ENCODE peak calls at places on chromosomes 11 and 22, in four cellular contexts. R, Z, T and Y are unnamed samples.

GRCh38 chr11:23976776-23977380 is 520.0 kb upstream of the LUZP2 start:
- DNase-seq in R (no peak), Z (no peak), T (peak), Y (no peak)

GRCh38 chr11:62931501-62932278 is 10.5 kb upstream of the CHRM1 start:
- DNase-seq in R (peak), Z (no peak), T (no peak), Y (no peak)

GRCh38 chr22:31637938-31638618 is 23.9 kb downstream of the PISD start:
- DNase-seq in R (no peak), Z (no peak), T (no peak), Y (peak)

GRCh38 chr22:40525250-40525884 is 111.2 kb downstream of the MRTFA start:
- DNase-seq in R (peak), Z (no peak), T (peak), Y (peak)

GRCh38 chr11:71171576-71171975 is 80.8 kb downstream of the SHANK2 start:
- DNase-seq in R (no peak), Z (no peak), T (no peak), Y (no peak)

GRCh38 chr22:41239443-41240128 is 1.1 kb downstream of the CHADL start:
- DNase-seq in R (no peak), Z (no peak), T (no peak), Y (no peak)

GRCh38 chr22:48331266-48331665 is 1496.4 kb downstream of the BRD1 start:
- DNase-seq in R (no peak), Z (no peak), T (no peak), Y (no peak)

GRCh38 chr11:106503901-106504300 is 426.4 kb downstream of the AASDHPPT start:
- DNase-seq in R (no peak), Z (no peak), T (no peak), Y (peak)

GRCh38 chr11:123246749-123247497 is 51.9 kb upstream of the CLMP start:
- DNase-seq in R (peak), Z (peak), T (peak), Y (peak)

GRCh38 chr11:8913961-8914660 is 3.1 kb downstream of the AKIP1 start:
- DNase-seq in R (peak), Z (peak), T (peak), Y (no peak)

GRCh38 chr22:32558681-32559355 is 84.2 kb downstream of the FBXO7 start:
- DNase-seq in R (no peak), Z (no peak), T (peak), Y (no peak)

GRCh38 chr11:63978551-63979235 is 4.3 kb downstream of the COX8A start:
- DNase-seq in R (peak), Z (no peak), T (no peak), Y (no peak)
- H3K23ac ChIP-seq in R (no peak), Z (no peak), T (no peak), Y (no peak)

DNA sequence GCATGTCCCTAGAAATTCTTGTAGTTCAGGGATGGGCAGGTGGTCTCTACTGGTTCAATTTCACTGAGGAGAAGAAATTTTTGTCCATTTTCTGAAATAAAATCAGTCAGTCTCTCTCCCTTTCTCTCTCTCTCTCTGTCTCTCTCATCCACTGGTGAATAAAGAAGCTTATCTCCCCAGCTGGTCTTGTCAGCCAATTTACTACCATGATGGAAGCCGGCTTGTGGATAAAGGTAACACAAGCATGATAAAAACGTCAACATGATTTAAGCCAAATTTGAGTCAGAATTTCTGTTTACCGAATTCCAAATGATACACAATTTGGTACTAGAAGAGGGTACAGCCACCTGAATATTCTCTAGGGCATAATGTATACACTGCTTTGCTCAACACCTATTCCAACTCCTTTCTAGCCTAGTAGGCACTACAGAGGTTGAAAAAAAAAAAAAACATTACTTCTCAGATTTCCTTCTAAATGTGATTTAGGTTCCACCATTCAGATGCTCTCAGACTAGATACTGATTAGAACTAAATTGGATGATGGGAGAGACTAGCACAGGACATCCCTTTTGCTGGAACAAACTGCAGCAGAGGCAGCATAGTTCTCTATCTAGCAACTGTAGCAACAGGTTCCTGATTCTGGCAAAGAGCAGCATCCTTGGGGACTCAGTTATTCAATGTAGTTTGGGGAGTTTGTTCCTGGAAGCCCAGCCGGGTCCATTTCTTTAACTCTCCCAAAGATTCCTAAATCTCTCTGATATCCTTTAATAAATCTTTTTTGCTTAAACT is 18.8 kb downstream of the PAK1 start:
- DNase-seq in R (no peak), Z (no peak), T (no peak), Y (no peak)
- H2BK5ac ChIP-seq in R (no peak), Z (no peak), T (no peak), Y (no peak)

GRCh38 chr11:73312806-73313403 is 4.8 kb downstream of the ARHGEF17 start:
- DNase-seq in R (no peak), Z (no peak), T (peak), Y (no peak)

GRCh38 chr11:73315288-73316020 is 7.4 kb downstream of the ARHGEF17 start:
- DNase-seq in R (no peak), Z (no peak), T (no peak), Y (no peak)

GRCh38 chr11:73314121-73314948 is 6.3 kb downstream of the ARHGEF17 start:
- DNase-seq in R (no peak), Z (no peak), T (peak), Y (peak)

GRCh38 chr11:73312036-73312435 is 4.0 kb downstream of the ARHGEF17 start:
- DNase-seq in R (no peak), Z (no peak), T (no peak), Y (peak)

GRCh38 chr11:73313652-73314051 is 5.6 kb downstream of the ARHGEF17 start:
- DNase-seq in R (no peak), Z (no peak), T (no peak), Y (no peak)
- H3K23ac ChIP-seq in R (no peak), Z (peak), T (peak), Y (no peak)

GRCh38 chr11:45090607-45091006 is 55.8 kb upstream of the PRDM11 start:
- DNase-seq in R (no peak), Z (no peak), T (no peak), Y (peak)

GRCh38 chr11:45091563-45092392 is 54.7 kb upstream of the PRDM11 start:
- DNase-seq in R (peak), Z (no peak), T (no peak), Y (peak)

GRCh38 chr11:45089251-45089650 is 57.2 kb upstream of the PRDM11 start:
- DNase-seq in R (no peak), Z (no peak), T (peak), Y (peak)

GRCh38 chr11:45087761-45088160 is 58.7 kb upstream of the PRDM11 start:
- DNase-seq in R (no peak), Z (no peak), T (no peak), Y (peak)

DNA sequence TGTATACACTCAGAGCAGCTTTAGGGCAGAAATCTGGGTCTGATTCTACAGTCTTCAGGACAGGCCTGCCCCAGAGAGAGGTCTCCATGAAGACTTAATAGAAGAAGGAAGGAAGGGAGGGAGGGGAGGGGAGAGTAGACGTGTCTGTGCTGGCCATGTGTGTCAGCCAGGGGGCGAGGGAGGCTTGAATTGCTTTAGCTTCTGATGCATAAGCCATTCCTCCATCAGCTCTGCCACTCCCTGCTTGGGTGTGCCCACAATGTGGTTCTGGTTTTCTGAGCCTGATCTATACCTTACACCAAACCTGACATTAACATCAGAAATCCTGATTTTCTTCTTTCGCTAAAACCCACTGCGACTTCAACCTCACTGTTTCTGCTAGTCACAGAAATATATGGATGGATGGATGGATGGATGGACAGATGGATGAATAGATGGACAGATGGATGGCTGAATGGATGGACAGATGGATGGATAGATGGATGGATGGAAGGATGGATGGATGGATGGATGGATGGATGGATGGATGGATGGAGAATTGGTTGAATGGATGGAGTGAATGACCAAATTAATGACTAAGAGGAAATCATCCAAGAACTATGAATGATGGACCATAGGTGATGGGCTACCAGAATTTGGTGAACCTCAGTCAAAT is 56.5 kb upstream of the PRDM11 start:
- DNase-seq in R (peak), Z (no peak), T (peak), Y (no peak)
- H2BK5ac ChIP-seq in R (no peak), Z (no peak), T (peak), Y (no peak)

GRCh38 chr11:4019891-4020290 is 74.7 kb upstream of the RRM1 start:
- DNase-seq in R (no peak), Z (no peak), T (peak), Y (peak)
- H3K23ac ChIP-seq in R (no peak), Z (no peak), T (no peak), Y (no peak)

DNA sequence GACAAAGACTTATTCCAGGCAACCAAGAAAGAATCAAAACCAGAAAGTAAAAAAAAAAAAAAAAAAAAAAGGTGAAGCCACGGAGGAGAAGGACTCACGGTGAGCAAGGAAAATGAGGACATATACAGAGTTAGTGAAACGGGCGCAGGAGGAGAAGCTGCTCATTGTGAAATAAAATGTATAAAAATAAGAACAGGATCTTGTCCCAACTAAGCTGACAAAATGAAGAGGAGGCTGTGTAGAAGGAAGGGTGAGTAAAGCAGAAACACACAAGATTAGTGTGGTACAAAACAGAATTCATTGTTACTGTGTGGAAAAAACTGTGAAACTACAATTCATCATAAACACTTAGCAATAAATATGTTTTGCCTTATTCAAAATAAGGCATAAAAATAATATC is 7.6 kb downstream of the IL17REL start:
- DNase-seq in R (no peak), Z (no peak), T (no peak), Y (no peak)
- H2BK5ac ChIP-seq in R (no peak), Z (no peak), T (no peak), Y (no peak)

DNA sequence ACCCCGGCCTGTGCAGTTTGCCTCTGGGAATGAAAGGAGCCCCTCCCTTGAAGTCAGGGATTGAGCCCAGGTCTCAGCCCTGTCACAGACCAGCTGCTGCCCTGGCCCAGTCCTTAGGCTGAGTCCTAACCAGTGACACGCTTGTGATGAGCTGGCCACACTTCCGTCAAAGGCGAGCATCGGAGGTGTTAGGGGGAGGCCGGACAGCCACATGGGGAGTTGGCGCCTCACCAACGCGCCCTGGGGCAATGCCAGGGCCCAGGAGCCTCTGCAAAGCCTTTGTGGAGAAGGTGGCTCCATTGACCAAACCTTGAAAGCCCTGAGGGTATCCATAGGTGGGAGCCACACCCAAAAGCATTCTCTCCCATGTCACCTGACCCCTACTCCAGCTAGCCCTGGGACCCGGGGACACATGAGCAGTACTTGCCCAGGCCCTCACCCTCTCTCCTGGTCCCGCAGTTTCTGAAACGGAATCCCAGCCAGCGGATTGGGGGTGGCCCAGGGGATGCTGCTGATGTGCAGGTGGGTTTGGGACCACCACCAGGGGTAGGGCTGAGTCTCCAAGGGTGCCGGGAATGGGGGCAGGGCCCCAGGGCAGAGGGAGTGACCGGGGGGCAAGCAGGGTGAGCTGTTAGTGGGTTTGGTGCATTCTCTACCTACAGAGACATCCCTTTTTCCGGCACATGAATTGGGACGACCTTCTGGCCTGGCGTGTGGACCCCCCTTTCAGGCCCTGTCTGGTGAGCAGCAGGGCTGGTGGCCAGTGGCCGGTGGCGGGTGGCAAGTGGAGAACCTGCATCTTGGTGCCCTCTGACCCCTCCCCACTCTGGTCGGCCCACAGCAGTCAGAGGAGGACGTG is 3.7 kb downstream of the PTPRCAP start:
- DNase-seq in R (no peak), Z (no peak), T (no peak), Y (no peak)
- H3K23ac ChIP-seq in R (no peak), Z (no peak), T (no peak), Y (no peak)

DNA sequence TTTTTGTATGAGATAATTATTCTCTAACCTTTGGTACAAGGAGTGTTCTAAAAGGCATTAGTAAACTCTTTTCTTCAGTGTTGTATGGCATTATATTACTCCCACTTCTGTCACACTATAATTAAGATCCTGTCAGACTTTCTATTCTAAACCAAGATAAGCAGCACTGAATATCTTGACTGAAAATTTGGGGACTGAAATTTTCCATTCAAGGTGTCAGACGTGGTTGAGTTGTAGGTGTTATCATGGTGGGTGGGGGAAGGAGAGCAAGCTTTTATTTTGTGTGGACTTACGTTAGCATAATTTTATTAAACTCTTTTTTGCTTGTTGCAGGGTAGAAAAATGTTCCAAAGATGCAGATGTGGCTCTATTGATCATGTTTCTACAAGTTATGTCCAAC is 22.9 kb downstream of the MUC15 start:
- DNase-seq in R (no peak), Z (no peak), T (no peak), Y (no peak)
- H2BK5ac ChIP-seq in R (no peak), Z (no peak), T (no peak), Y (no peak)